ENCODE peak calls at places on chromosome 9, in ten cellular contexts. G is Right ventricle myocardium superior; M is omental fat pad; T is pancreas; D is central memory CD8-positive, alpha-beta T cell; R is activated T-cell treated with anti-CD3 and anti-CD28 coated beads, Interleukin-2, amount 50 U/mL, for 4 hours; H is RWPE2; K is heart right ventricle; E is activated CD8-positive, alpha-beta T cell treated with anti-CD3 and anti-CD28 coated beads, Interleukin-2, amount 10 ng/mL, durations not matched to agents 7 days and 5 days; B is HCT116. Q is an unnamed sample.
A peak's percentile ranks its signal among the peaks of the same experiment; 100 is the strongest.

GRCh38 chr9:87677776-87678587 is 47.9 kb upstream of the CTSL start:
- ATAC-seq in G (no peak), M (no peak), T (no peak), D (no peak), R (no peak), H (no peak), K (no peak), E (no peak), B (no peak), Q (no peak)

GRCh38 chr9:93182572-93182971 is 1.4 kb upstream of the WNK2 start:
- ATAC-seq in G (no peak), M (no peak), T (peak; percentile 31), D (no peak), R (no peak), H (no peak), K (no peak), E (no peak), B (no peak), Q (no peak)

GRCh38 chr9:131598121-131598520 is 52.8 kb downstream of the PRRT1B start:
- ATAC-seq in G (peak; percentile 33), M (no peak), T (peak; percentile 75), D (no peak), R (no peak), H (no peak), K (peak; percentile 36), E (no peak), B (no peak), Q (peak; percentile 66)

GRCh38 chr9:114737118-114737517 is 55.1 kb upstream of the TEX48 start:
- ATAC-seq in G (no peak), M (no peak), T (no peak), D (no peak), R (peak; percentile 76), H (no peak), K (no peak), E (peak; percentile 25), B (peak; percentile 11), Q (no peak)

GRCh38 chr9:77588319-77588937 is 59.7 kb downstream of the GNA14 start:
- ATAC-seq in G (peak; percentile 46), M (no peak), T (peak; percentile 54), D (no peak), R (no peak), H (peak; percentile 95), K (peak; percentile 84), E (no peak), B (peak; percentile 71), Q (peak; percentile 61)

GRCh38 chr9:130765135-130766030 is 69.7 kb upstream of the ABL1 start:
- ATAC-seq in G (no peak), M (no peak), T (no peak), D (no peak), R (peak; percentile 48), H (peak; percentile 44), K (no peak), E (no peak), B (no peak), Q (no peak)

GRCh38 chr9:132986114-132986513 is 7.6 kb downstream of the GFI1B start:
- ATAC-seq in G (peak; percentile 85), M (no peak), T (no peak), D (no peak), R (no peak), H (no peak), K (peak; percentile 53), E (no peak), B (no peak), Q (no peak)

GRCh38 chr9:4066120-4066519 is 233.7 kb downstream of the GLIS3 start:
- ATAC-seq in G (no peak), M (no peak), T (peak; percentile 70), D (no peak), R (no peak), H (no peak), K (no peak), E (no peak), B (no peak), Q (no peak)

GRCh38 chr9:131865446-131866195 is 125.7 kb upstream of the RAPGEF1 start:
- ATAC-seq in G (no peak), M (no peak), T (no peak), D (no peak), R (no peak), H (no peak), K (no peak), E (no peak), B (no peak), Q (no peak)

GRCh38 chr9:115106001-115106400 is 12.0 kb downstream of the TNC start:
- ATAC-seq in G (no peak), M (peak; percentile 35), T (peak; percentile 79), D (no peak), R (no peak), H (peak; percentile 66), K (no peak), E (no peak), B (no peak), Q (peak; percentile 68)

GRCh38 chr9:89523948-89524347 is 26.0 kb upstream of the SEMA4D start:
- ATAC-seq in G (no peak), M (no peak), T (no peak), D (peak; percentile 49), R (peak; percentile 50), H (no peak), K (no peak), E (peak; percentile 52), B (no peak), Q (no peak)

GRCh38 chr9:77961541-77961940 is 70.1 kb downstream of the GNAQ start:
- ATAC-seq in G (no peak), M (no peak), T (no peak), D (no peak), R (no peak), H (no peak), K (no peak), E (no peak), B (no peak), Q (no peak)

GRCh38 chr9:130938652-130939404 is at the start of gene FIBCD1:
- ATAC-seq in G (no peak), M (no peak), T (peak; percentile 30), D (no peak), R (peak; percentile 36), H (peak; percentile 23), K (peak; percentile 42), E (peak; percentile 48), B (peak; percentile 65), Q (no peak)

GRCh38 chr9:105305834-105306233 is 61.4 kb downstream of the SLC44A1 start:
- ATAC-seq in G (no peak), M (no peak), T (no peak), D (no peak), R (no peak), H (no peak), K (no peak), E (no peak), B (no peak), Q (no peak)

GRCh38 chr9:104944356-104944755 is 16.4 kb upstream of the ABCA1 start:
- ATAC-seq in G (no peak), M (no peak), T (no peak), D (no peak), R (no peak), H (no peak), K (no peak), E (no peak), B (no peak), Q (no peak)

GRCh38 chr9:137606005-137606601 is 617 bp downstream of the ARRDC1 start:
- ATAC-seq in G (peak; percentile 4), M (peak; percentile 4), T (peak; percentile 38), D (no peak), R (peak; percentile 9), H (peak; percentile 8), K (peak; percentile 0), E (peak; percentile 5), B (peak; percentile 10), Q (peak; percentile 17)

GRCh38 chr9:113269871-113270270 is 5.5 kb downstream of the CDC26 start:
- ATAC-seq in G (no peak), M (no peak), T (no peak), D (no peak), R (no peak), H (no peak), K (no peak), E (no peak), B (no peak), Q (no peak)

GRCh38 chr9:105901514-105902109 is 207.3 kb downstream of the TMEM38B start:
- ATAC-seq in G (peak; percentile 98), M (peak; percentile 57), T (peak; percentile 69), D (no peak), R (no peak), H (peak; percentile 88), K (peak; percentile 97), E (no peak), B (peak; percentile 99), Q (no peak)

GRCh38 chr9:113468716-113469448 is 5.4 kb downstream of the RGS3 start:
- ATAC-seq in G (peak; percentile 83), M (no peak), T (peak; percentile 75), D (no peak), R (no peak), H (no peak), K (peak; percentile 77), E (no peak), B (no peak), Q (no peak)

GRCh38 chr9:122383992-122384461 is 13.2 kb downstream of the PTGS1 start:
- ATAC-seq in G (no peak), M (peak; percentile 21), T (no peak), D (no peak), R (no peak), H (peak; percentile 67), K (peak; percentile 70), E (no peak), B (peak; percentile 22), Q (peak; percentile 8)

GRCh38 chr9:36530224-36530623 is 42.5 kb upstream of the MELK start:
- ATAC-seq in G (no peak), M (no peak), T (peak; percentile 94), D (no peak), R (no peak), H (no peak), K (no peak), E (no peak), B (no peak), Q (no peak)

GRCh38 chr9:120723547-120723946 is 9.3 kb upstream of the MEGF9 start:
- ATAC-seq in G (peak; percentile 57), M (peak; percentile 78), T (no peak), D (no peak), R (no peak), H (no peak), K (peak; percentile 51), E (no peak), B (no peak), Q (peak; percentile 34)

GRCh38 chr9:125904155-125904841 is 157.1 kb downstream of the PBX3 start:
- ATAC-seq in G (peak; percentile 58), M (no peak), T (peak; percentile 68), D (no peak), R (no peak), H (no peak), K (peak; percentile 61), E (no peak), B (no peak), Q (peak; percentile 39)

GRCh38 chr9:132025766-132026165 is 53.9 kb downstream of the MED27 start:
- ATAC-seq in G (no peak), M (no peak), T (no peak), D (no peak), R (no peak), H (no peak), K (no peak), E (no peak), B (no peak), Q (no peak)

GRCh38 chr9:2229109-2229733 is 214.1 kb downstream of the SMARCA2 start:
- ATAC-seq in G (peak; percentile 47), M (no peak), T (peak; percentile 86), D (no peak), R (no peak), H (no peak), K (peak; percentile 32), E (no peak), B (no peak), Q (no peak)

GRCh38 chr9:89743576-89744254 is 138.9 kb downstream of the GADD45G start:
- ATAC-seq in G (no peak), M (no peak), T (no peak), D (peak; percentile 72), R (peak; percentile 61), H (no peak), K (no peak), E (peak; percentile 86), B (no peak), Q (no peak)

GRCh38 chr9:38057416-38058195 is 11.4 kb downstream of the SHB start:
- ATAC-seq in G (peak; percentile 77), M (no peak), T (peak; percentile 60), D (no peak), R (peak; percentile 32), H (peak; percentile 65), K (no peak), E (no peak), B (no peak), Q (no peak)

GRCh38 chr9:133448487-133448972 is 11.2 kb upstream of the CACFD1 start:
- ATAC-seq in G (no peak), M (no peak), T (peak; percentile 47), D (no peak), R (no peak), H (no peak), K (no peak), E (no peak), B (no peak), Q (no peak)